ENCODE peak calls at places on chromosomes 5 and 9, in five cellular contexts. One of them, this sample, is unnamed.
A peak's percentile ranks its signal among the peaks of the same experiment; 100 is the strongest.

GRCh38 chr9:69046723-69047122 is 11.2 kb downstream of the FXN start:
- DNase-seq in Ammon's horn: no peak
- DNase-seq in NCI-H1105 treated with DMSO at 0.1 percent for 48 hours: no peak
- DNase-seq in fibroblast of the conjunctiva: no peak
- DNase-seq in pancreas: no peak
- DNase-seq in this sample: no peak

GRCh38 chr5:33439905-33440481 is 772 bp upstream of the TARS1 start:
- DNase-seq in Ammon's horn: no peak
- DNase-seq in NCI-H1105 treated with DMSO at 0.1 percent for 48 hours: peak; percentile 68
- DNase-seq in fibroblast of the conjunctiva: no peak
- DNase-seq in pancreas: no peak
- DNase-seq in this sample: peak; percentile 8

GRCh38 chr9:84139296-84140100 is 158.9 kb downstream of the RMI1 start:
- DNase-seq in Ammon's horn: peak; percentile 62
- DNase-seq in NCI-H1105 treated with DMSO at 0.1 percent for 48 hours: peak; percentile 86
- DNase-seq in fibroblast of the conjunctiva: peak; percentile 51
- DNase-seq in pancreas: peak; percentile 44
- DNase-seq in this sample: peak; percentile 26

GRCh38 chr5:131532016-131532640 is 102.9 kb downstream of the RAPGEF6 start:
- DNase-seq in Ammon's horn: peak; percentile 45
- DNase-seq in NCI-H1105 treated with DMSO at 0.1 percent for 48 hours: no peak
- DNase-seq in fibroblast of the conjunctiva: no peak
- DNase-seq in pancreas: no peak
- DNase-seq in this sample: no peak

GRCh38 chr9:19876569-19877316 is 87.9 kb upstream of the SLC24A2 start:
- DNase-seq in Ammon's horn: no peak
- DNase-seq in NCI-H1105 treated with DMSO at 0.1 percent for 48 hours: no peak
- DNase-seq in fibroblast of the conjunctiva: no peak
- DNase-seq in pancreas: no peak
- DNase-seq in this sample: no peak

GRCh38 chr5:39394946-39395345 is 29.8 kb downstream of the DAB2 start:
- DNase-seq in Ammon's horn: no peak
- DNase-seq in NCI-H1105 treated with DMSO at 0.1 percent for 48 hours: no peak
- DNase-seq in fibroblast of the conjunctiva: peak; percentile 38
- DNase-seq in pancreas: no peak
- DNase-seq in this sample: peak; percentile 74

GRCh38 chr5:93325946-93326345 is 255.1 kb downstream of the NR2F1-AS1 start:
- DNase-seq in Ammon's horn: no peak
- DNase-seq in NCI-H1105 treated with DMSO at 0.1 percent for 48 hours: no peak
- DNase-seq in fibroblast of the conjunctiva: no peak
- DNase-seq in pancreas: no peak
- DNase-seq in this sample: no peak

GRCh38 chr5:107672212-107673105 is 1.7 kb upstream of the EFNA5 start:
- DNase-seq in Ammon's horn: peak; percentile 67
- DNase-seq in NCI-H1105 treated with DMSO at 0.1 percent for 48 hours: peak; percentile 90
- DNase-seq in fibroblast of the conjunctiva: peak; percentile 98
- DNase-seq in pancreas: peak; percentile 85
- DNase-seq in this sample: peak; percentile 96